ENCODE peak calls at places on chromosome 14, in ten cellular contexts. D is PC-3, J is osteoblast, E is GM12865, S is left ventricle myocardium inferior, C is dorsolateral prefrontal cortex, N is MCF 10A, M is psoas muscle, L is AG04450, I is Calu3. Y is an unnamed sample.

GRCh38 chr14:77862154-77862783 is 62.4 kb downstream of the ADCK1 start:
- DNase-seq in D (peak; percentile 78), J (peak; percentile 82), E (peak; percentile 80), S (peak; percentile 75), C (peak; percentile 85), N (peak; percentile 58), M (peak; percentile 68), L (peak; percentile 6), I (peak; percentile 80), Y (peak; percentile 87)

GRCh38 chr14:100590726-100591452 is 3.7 kb upstream of the BEGAIN start:
- DNase-seq in D (no peak), J (peak; percentile 64), E (no peak), S (peak; percentile 4), C (peak; percentile 2), N (no peak), M (peak; percentile 5), L (no peak), I (no peak), Y (no peak)

GRCh38 chr14:96423012-96423411 is 31.1 kb downstream of the AK7 start:
- DNase-seq in D (no peak), J (no peak), E (no peak), S (no peak), C (no peak), N (no peak), M (no peak), L (no peak), I (no peak), Y (no peak)

GRCh38 chr14:77306406-77307098 is 14.1 kb downstream of the POMT2 start:
- DNase-seq in D (no peak), J (no peak), E (no peak), S (no peak), C (no peak), N (no peak), M (no peak), L (no peak), I (no peak), Y (no peak)

GRCh38 chr14:63840981-63841380 is 11.8 kb upstream of the SYNE2 start:
- DNase-seq in D (peak; percentile 32), J (no peak), E (no peak), S (no peak), C (no peak), N (peak; percentile 22), M (peak; percentile 19), L (no peak), I (no peak), Y (no peak)

GRCh38 chr14:77346495-77346894 is 25.7 kb downstream of the GSTZ1 start:
- DNase-seq in D (no peak), J (no peak), E (no peak), S (no peak), C (no peak), N (no peak), M (no peak), L (no peak), I (no peak), Y (no peak)

GRCh38 chr14:64800000-64800399 is 79.7 kb downstream of the SPTB start:
- DNase-seq in D (peak; percentile 69), J (peak; percentile 95), E (peak; percentile 25), S (peak; percentile 39), C (no peak), N (peak; percentile 64), M (no peak), L (no peak), I (peak; percentile 55), Y (no peak)

GRCh38 chr14:24339284-24340151 is at the start of gene RIPK3:
- DNase-seq in D (no peak), J (peak; percentile 85), E (peak; percentile 73), S (peak; percentile 47), C (no peak), N (no peak), M (no peak), L (no peak), I (peak; percentile 60), Y (peak; percentile 81)

GRCh38 chr14:74411671-74412070 is 14.3 kb downstream of the SYNDIG1L start:
- DNase-seq in D (no peak), J (no peak), E (no peak), S (no peak), C (no peak), N (no peak), M (no peak), L (no peak), I (no peak), Y (no peak)

GRCh38 chr14:91144425-91145145 is 30.7 kb downstream of the DGLUCY start:
- DNase-seq in D (peak; percentile 17), J (peak; percentile 86), E (no peak), S (no peak), C (no peak), N (no peak), M (no peak), L (peak; percentile 52), I (no peak), Y (no peak)

GRCh38 chr14:76136476-76137160 is 15.1 kb upstream of the GPATCH2L start:
- DNase-seq in D (no peak), J (no peak), E (no peak), S (no peak), C (no peak), N (no peak), M (no peak), L (no peak), I (no peak), Y (no peak)

DNA sequence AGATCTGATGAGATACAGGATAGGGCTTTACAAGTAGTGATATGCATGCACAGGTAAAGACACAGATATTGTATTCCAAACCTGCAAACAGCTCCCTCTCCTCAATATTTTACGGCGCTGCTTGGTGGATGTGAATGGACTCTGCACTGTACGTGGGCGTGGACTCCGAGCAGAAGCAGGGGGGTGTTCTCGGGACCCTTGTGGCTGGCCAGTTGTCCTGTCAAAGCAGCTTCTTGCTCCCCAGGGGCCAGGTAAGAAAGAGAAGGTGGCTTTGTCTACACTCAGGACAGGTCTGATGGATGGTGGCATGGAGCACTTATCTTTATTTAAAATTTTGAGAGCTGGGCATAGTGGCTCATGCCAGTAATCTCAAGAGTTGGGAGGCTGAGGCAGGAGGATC is 29.5 kb upstream of the CLMN start:
- DNase-seq in D (no peak), J (no peak), E (no peak), S (no peak), C (no peak), N (no peak), M (no peak), L (no peak), I (no peak), Y (no peak)
- TF ChIP-seq CTCF in D (no peak), J (no peak), E (no peak), S (no peak), C (no peak), N (no peak), M (no peak), L (no peak), I (no peak), Y (no peak)

GRCh38 chr14:35506927-35507326 is 27.0 kb upstream of the INSM2 start:
- DNase-seq in D (no peak), J (no peak), E (no peak), S (no peak), C (no peak), N (no peak), M (no peak), L (no peak), I (no peak), Y (no peak)
- TF ChIP-seq CTCF in D (no peak), J (no peak), E (no peak), S (no peak), C (no peak), N (no peak), M (no peak), L (no peak), I (no peak), Y (no peak)

DNA sequence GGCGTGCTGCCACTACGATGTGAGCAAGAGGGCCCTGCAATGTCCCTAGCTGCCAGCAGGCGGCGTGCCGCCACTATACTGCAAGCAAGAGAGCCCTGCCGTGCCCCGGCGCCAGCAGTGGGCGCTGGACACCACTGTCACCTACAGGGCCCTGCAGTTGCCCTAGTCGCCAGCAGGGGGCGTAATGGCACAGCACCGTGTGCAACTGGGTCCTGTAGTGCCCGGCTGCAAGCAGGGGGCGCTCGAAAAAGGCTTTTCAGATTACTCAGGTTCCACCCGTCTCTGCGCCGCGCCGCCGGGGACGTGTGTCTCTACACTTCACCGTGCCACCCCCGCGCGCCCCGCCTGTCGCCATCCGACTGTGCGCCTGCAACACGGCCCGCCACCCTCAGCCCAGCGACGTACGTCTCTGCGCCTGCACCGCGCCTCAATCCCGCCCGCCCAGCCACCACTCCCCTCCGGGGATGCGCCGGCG is 1356.9 kb downstream of the TMEM121 start:
- DNase-seq in D (peak; percentile 19), J (no peak), E (peak; percentile 50), S (no peak), C (no peak), N (no peak), M (peak; percentile 32), L (no peak), I (peak; percentile 37), Y (peak; percentile 27)
- TF ChIP-seq CTCF in D (peak; percentile 60), J (peak; percentile 26), E (peak; percentile 63), S (peak; percentile 37), C (no peak), N (peak; percentile 67), M (peak; percentile 24), L (no peak), I (peak; percentile 58), Y (peak; percentile 43)

GRCh38 chr14:59004012-59004411 is 184.5 kb upstream of the DAAM1 start:
- DNase-seq in D (peak; percentile 30), J (no peak), E (no peak), S (no peak), C (no peak), N (no peak), M (no peak), L (no peak), I (no peak), Y (no peak)
- TF ChIP-seq CTCF in D (peak; percentile 51), J (peak; percentile 57), E (no peak), S (peak; percentile 30), C (no peak), N (no peak), M (no peak), L (peak; percentile 36), I (no peak), Y (no peak)

GRCh38 chr14:73283592-73284379 is 46.5 kb downstream of the PAPLN start:
- DNase-seq in D (peak; percentile 75), J (no peak), E (no peak), S (no peak), C (peak; percentile 41), N (no peak), M (no peak), L (no peak), I (no peak), Y (no peak)
- TF ChIP-seq CTCF in D (peak; percentile 86), J (peak; percentile 36), E (no peak), S (no peak), C (peak; percentile 71), N (no peak), M (no peak), L (peak; percentile 35), I (no peak), Y (no peak)

DNA sequence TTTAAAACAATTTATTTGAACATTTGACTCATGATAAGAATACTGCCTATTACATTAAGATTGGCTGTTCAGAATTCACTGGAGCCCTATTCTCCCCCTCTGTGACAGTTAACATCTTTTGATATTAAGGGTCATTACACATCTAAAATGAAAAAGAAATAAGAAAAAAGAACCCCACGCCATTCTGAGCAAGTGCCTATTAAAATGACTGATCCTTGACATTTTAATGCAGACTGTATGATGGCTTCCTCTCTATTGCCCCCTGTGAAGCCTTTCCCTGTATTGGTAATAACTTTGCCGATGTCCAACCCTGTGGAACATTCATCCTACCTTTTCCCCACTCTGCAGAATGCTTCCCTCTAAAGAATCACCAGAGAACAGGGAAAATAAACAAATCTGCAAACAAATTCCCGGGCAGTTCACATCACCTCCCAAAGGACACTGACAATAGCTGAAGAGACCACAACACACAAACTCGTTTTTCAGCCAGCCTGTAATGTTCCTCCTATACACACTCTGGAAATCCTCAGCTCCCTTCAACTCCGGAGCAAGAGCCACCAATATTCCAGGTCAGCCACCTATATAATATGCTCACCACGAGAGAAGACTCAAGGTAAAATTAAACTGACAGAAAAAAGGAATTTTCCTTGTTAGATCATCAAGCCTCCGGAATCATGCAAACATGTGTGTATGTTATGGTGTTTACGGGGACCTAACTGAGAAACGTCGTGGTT is 2.1 kb downstream of the NIN start:
- DNase-seq in D (no peak), J (peak; percentile 49), E (no peak), S (no peak), C (no peak), N (no peak), M (no peak), L (no peak), I (no peak), Y (no peak)
- TF ChIP-seq CTCF in D (no peak), J (no peak), E (no peak), S (no peak), C (no peak), N (no peak), M (no peak), L (peak; percentile 9), I (no peak), Y (no peak)